ENCODE peak calls at places on chromosome 16, in eight cellular contexts. T is K562, A is stomach, L is AG10803, I is hepatocyte, E is fibroblast of the aortic adventitia, X is cardiac fibroblast, C is A673. M is an unnamed sample.

GRCh38 chr16:695355-696089 is 5.3 kb upstream of the WDR24 start:
- DNase-seq in T (peak), A (peak), L (no peak), I (no peak), E (no peak), X (no peak), C (peak), M (no peak)

GRCh38 chr16:52078716-52079655 is 468.0 kb downstream of the TOX3 start:
- DNase-seq in T (no peak), A (no peak), L (no peak), I (no peak), E (no peak), X (no peak), C (no peak), M (no peak)

GRCh38 chr16:13909872-13910303 is 10.1 kb upstream of the ERCC4 start:
- DNase-seq in T (no peak), A (peak), L (peak), I (peak), E (peak), X (peak), C (no peak), M (peak)

GRCh38 chr16:54986404-54986803 is 55.7 kb downstream of the IRX5 start:
- DNase-seq in T (no peak), A (no peak), L (no peak), I (no peak), E (no peak), X (no peak), C (no peak), M (no peak)

GRCh38 chr16:51409001-51409675 is 258.1 kb upstream of the SALL1 start:
- DNase-seq in T (no peak), A (no peak), L (peak), I (no peak), E (peak), X (peak), C (no peak), M (peak)

GRCh38 chr16:5326395-5326794 is 228.8 kb upstream of the EEF2KMT start:
- DNase-seq in T (no peak), A (no peak), L (no peak), I (no peak), E (no peak), X (no peak), C (no peak), M (no peak)

GRCh38 chr16:52256310-52257078 is 290.4 kb downstream of the TOX3 start:
- DNase-seq in T (no peak), A (no peak), L (no peak), I (peak), E (no peak), X (no peak), C (no peak), M (no peak)

GRCh38 chr16:12350945-12351344 is 374.4 kb downstream of the SNX29 start:
- DNase-seq in T (no peak), A (no peak), L (no peak), I (no peak), E (no peak), X (no peak), C (peak), M (no peak)

GRCh38 chr16:78257376-78257728 is 157.9 kb downstream of the WWOX start:
- DNase-seq in T (no peak), A (no peak), L (no peak), I (no peak), E (no peak), X (no peak), C (peak), M (no peak)

GRCh38 chr16:65781363-65781762 is 585.1 kb upstream of the CDH5 start:
- DNase-seq in T (no peak), A (no peak), L (no peak), I (peak), E (peak), X (peak), C (no peak), M (no peak)

GRCh38 chr16:67673712-67674580 is 7.3 kb downstream of the C16orf86 start:
- DNase-seq in T (no peak), A (peak), L (no peak), I (no peak), E (no peak), X (peak), C (peak), M (peak)

GRCh38 chr16:31700200-31700529 is 172.5 kb downstream of the AHSP start:
- DNase-seq in T (peak), A (no peak), L (no peak), I (no peak), E (no peak), X (no peak), C (no peak), M (no peak)

GRCh38 chr16:19882186-19882585 is 2.5 kb downstream of the GPRC5B start:
- DNase-seq in T (no peak), A (no peak), L (no peak), I (no peak), E (no peak), X (no peak), C (peak), M (no peak)

GRCh38 chr16:49078571-49078970 is 203.1 kb downstream of the CBLN1 start:
- DNase-seq in T (no peak), A (no peak), L (no peak), I (no peak), E (no peak), X (no peak), C (no peak), M (no peak)

GRCh38 chr16:28561557-28562187 is 8.0 kb downstream of the SGF29 start:
- DNase-seq in T (no peak), A (no peak), L (no peak), I (no peak), E (peak), X (no peak), C (no peak), M (no peak)

GRCh38 chr16:29858974-29859373 is 4.1 kb downstream of the CDIPT start:
- DNase-seq in T (no peak), A (no peak), L (no peak), I (no peak), E (no peak), X (no peak), C (no peak), M (no peak)

GRCh38 chr16:61921373-61921772 is 114.9 kb downstream of the CDH8 start:
- DNase-seq in T (no peak), A (no peak), L (no peak), I (no peak), E (no peak), X (no peak), C (no peak), M (no peak)

GRCh38 chr16:30760160-30760559 is 1.7 kb downstream of the CFAP119 start:
- DNase-seq in T (no peak), A (no peak), L (no peak), I (no peak), E (no peak), X (no peak), C (no peak), M (no peak)

GRCh38 chr16:31505483-31505882 is 2.7 kb downstream of the RUSF1 start:
- DNase-seq in T (no peak), A (no peak), L (no peak), I (no peak), E (no peak), X (no peak), C (no peak), M (no peak)

GRCh38 chr16:47504599-47504998 is 43.5 kb downstream of the PHKB start:
- DNase-seq in T (no peak), A (no peak), L (no peak), I (no peak), E (no peak), X (no peak), C (no peak), M (peak)

DNA sequence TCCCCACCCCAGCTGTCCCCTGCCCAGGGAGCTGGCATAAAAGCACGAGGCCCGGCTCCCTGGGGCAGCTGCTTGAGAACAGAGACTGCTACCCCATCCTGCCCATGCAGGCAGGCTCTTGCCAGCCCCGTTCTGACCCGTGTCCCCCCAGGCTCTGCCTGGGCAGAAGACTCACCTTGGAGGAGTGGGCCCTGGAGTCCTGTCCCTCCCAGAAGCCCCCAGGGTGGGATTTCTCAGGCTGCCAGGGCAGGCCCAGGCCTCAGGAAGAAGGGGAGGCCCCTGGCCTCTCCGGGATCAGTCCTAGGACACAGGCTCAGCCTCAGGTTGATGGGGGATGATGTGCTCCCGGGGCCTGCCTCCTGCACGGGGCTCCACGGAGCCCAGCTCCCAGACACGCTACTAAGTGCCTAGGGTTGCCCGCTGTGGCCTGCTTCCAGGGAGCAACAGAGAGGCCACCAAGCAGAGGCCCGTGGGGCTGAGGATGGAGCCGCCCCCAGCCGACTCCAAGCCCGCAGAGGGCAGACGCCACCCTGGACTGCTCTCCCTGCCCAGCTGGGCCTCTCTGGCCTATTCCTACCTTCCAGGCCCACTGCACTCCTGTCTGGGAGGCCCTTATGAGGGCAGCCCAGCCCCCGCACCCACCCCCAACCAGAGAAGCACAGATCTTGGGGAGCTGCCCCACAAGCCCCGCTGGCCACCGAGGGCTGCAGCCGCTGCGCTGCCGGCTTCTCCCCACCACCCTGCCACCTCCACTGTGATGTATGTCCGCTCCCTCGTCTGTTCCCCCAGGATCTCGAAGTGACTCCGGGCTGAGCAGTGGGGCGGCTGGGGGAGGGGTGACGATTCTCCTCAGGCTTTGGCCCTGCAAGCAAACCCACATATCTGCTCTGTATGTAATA is 1.7 kb downstream of the NME3 start:
- DNase-seq in T (no peak), A (no peak), L (no peak), I (no peak), E (no peak), X (no peak), C (no peak), M (no peak)
- H3K4me3 ChIP-seq in T (peak), A (peak), L (no peak), I (no peak), E (no peak), X (peak), C (peak), M (peak)

DNA sequence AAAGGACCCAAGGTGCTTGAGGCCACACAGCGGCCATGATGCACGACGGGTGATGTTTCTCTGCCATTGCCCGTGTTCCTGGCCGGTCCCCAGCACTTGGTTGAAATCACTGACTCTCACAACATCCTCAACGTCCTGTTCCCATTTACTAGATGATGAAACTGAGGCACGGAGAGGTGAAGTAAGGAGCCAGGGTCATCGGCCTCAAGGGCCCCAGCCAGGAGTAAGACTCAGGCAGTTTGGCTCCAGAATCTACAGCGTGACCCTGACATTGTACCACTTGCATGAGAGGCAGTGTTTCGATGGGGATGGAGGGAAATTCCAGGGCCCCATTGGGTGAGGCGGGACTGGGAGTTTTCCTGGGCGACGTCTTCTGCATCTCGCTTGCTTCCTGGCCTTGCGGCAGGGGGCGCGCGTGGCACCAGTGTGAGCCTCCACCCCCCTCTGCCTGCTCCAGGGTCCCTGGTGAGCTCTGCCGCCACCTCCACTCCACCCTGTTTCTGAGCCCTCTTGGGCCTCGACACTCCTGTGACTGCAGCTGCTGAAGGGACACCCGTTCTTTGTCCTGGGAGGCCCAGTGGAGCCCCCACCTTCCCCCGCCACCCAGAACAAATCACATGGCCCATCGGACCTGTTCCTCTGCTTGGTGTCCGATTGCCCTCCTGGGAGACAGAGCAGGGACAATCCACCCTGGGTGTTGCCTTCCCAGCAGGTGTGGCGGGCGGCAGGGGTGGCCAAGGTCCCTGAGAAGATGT is 133.0 kb upstream of the GSE1 start:
- DNase-seq in T (no peak), A (peak), L (no peak), I (peak), E (no peak), X (no peak), C (peak), M (no peak)
- TF ChIP-seq CTCF in T (no peak), A (no peak), L (peak), I (peak), E (no peak), X (peak), C (peak), M (no peak)

GRCh38 chr16:10600792-10601443 is 20.5 kb upstream of the EMP2 start:
- DNase-seq in T (no peak), A (no peak), L (peak), I (no peak), E (peak), X (no peak), C (no peak), M (no peak)
- H3K4me3 ChIP-seq in T (no peak), A (no peak), L (no peak), I (no peak), E (no peak), X (no peak), C (no peak), M (no peak)

DNA sequence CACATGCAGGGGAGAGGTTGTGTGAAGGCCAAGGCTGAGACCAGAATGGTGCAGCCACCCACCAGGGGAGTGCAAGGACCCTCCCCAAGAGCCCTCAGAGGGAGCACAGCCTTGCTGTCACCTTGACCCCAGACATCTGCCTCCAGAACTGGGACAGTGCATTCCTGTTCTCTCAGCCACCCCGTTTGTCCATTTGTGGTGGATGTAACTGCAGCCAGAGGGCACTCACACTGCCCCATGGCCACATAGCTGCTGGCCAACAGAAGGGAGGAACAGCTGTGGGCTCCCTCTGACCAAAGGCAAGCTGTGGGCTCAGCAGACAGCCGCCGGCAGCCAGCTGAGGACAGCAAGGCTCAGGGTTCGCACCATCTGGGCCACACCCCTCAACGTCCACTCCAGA is 49.8 kb upstream of the KLHDC4 start:
- DNase-seq in T (no peak), A (no peak), L (no peak), I (no peak), E (no peak), X (no peak), C (no peak), M (no peak)
- TF ChIP-seq CTCF in T (no peak), A (no peak), L (no peak), I (no peak), E (no peak), X (no peak), C (no peak), M (no peak)

GRCh38 chr16:81833751-81834150 is 54.7 kb downstream of the PLCG2 start:
- DNase-seq in T (no peak), A (no peak), L (no peak), I (no peak), E (no peak), X (no peak), C (no peak), M (no peak)

GRCh38 chr16:81836279-81837054 is 57.4 kb downstream of the PLCG2 start:
- DNase-seq in T (no peak), A (no peak), L (no peak), I (no peak), E (no peak), X (no peak), C (no peak), M (no peak)

GRCh38 chr16:81837312-81837748 is 58.2 kb downstream of the PLCG2 start:
- DNase-seq in T (no peak), A (no peak), L (no peak), I (no peak), E (no peak), X (no peak), C (no peak), M (no peak)

GRCh38 chr16:81832801-81833547 is 53.9 kb downstream of the PLCG2 start:
- DNase-seq in T (no peak), A (no peak), L (no peak), I (no peak), E (no peak), X (no peak), C (no peak), M (no peak)

GRCh38 chr16:81834868-81835267 is 55.8 kb downstream of the PLCG2 start:
- DNase-seq in T (no peak), A (no peak), L (no peak), I (no peak), E (no peak), X (no peak), C (no peak), M (no peak)
- H3K4me3 ChIP-seq in T (no peak), A (no peak), L (no peak), I (no peak), E (no peak), X (no peak), C (no peak), M (no peak)

GRCh38 chr16:80971814-80972213 is 34.9 kb downstream of the CMC2 start:
- DNase-seq in T (no peak), A (no peak), L (no peak), I (no peak), E (no peak), X (no peak), C (no peak), M (no peak)

GRCh38 chr16:80973991-80974390 is 32.7 kb downstream of the CMC2 start:
- DNase-seq in T (no peak), A (no peak), L (no peak), I (no peak), E (no peak), X (no peak), C (no peak), M (no peak)

GRCh38 chr16:80972611-80973010 is 34.1 kb downstream of the CMC2 start:
- DNase-seq in T (no peak), A (no peak), L (no peak), I (no peak), E (no peak), X (no peak), C (no peak), M (no peak)

GRCh38 chr16:80976946-80977345 is 29.7 kb downstream of the CMC2 start:
- DNase-seq in T (no peak), A (no peak), L (no peak), I (no peak), E (no peak), X (no peak), C (no peak), M (no peak)

GRCh38 chr16:80974649-80975376 is 31.9 kb downstream of the CMC2 start:
- DNase-seq in T (no peak), A (no peak), L (no peak), I (no peak), E (peak), X (no peak), C (peak), M (peak)
- TF ChIP-seq CTCF in T (peak), A (no peak), L (peak), I (peak), E (peak), X (peak), C (peak), M (peak)

GRCh38 chr16:56983211-56983751 is 6.1 kb upstream of the NLRC5 start:
- DNase-seq in T (no peak), A (peak), L (no peak), I (peak), E (no peak), X (no peak), C (no peak), M (no peak)
- H3K4me3 ChIP-seq in T (no peak), A (no peak), L (no peak), I (no peak), E (no peak), X (no peak), C (no peak), M (no peak)

GRCh38 chr16:60203525-60204124 is 1469.5 kb upstream of the GOT2 start:
- DNase-seq in T (no peak), A (no peak), L (peak), I (peak), E (no peak), X (peak), C (peak), M (peak)
- TF ChIP-seq CTCF in T (no peak), A (no peak), L (peak), I (peak), E (no peak), X (peak), C (peak), M (peak)

GRCh38 chr16:64534180-64534780 is 587.6 kb downstream of the CDH11 start:
- DNase-seq in T (no peak), A (no peak), L (no peak), I (no peak), E (peak), X (no peak), C (no peak), M (no peak)

DNA sequence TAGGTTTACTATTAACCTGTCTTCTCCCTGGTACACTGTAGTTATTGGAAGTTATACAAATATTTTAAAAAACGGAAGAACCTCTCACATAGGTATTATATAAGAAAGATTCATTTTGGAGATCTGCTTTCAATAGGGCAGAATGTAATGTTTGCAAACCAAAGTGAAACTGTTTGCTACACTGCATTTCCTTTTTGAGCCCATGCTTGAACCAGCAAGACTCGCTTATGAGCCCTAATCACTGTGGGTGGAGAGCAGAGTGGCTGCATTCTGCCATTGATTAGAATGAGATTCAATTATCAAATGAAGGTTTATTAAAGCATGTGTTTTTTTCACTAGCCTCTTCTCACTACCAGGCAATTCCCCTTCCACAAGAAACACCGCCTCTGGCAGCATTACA is 589.7 kb downstream of the CDH11 start:
- DNase-seq in T (no peak), A (no peak), L (no peak), I (no peak), E (no peak), X (no peak), C (no peak), M (no peak)
- H3K4me3 ChIP-seq in T (no peak), A (no peak), L (no peak), I (no peak), E (no peak), X (no peak), C (no peak), M (no peak)

DNA sequence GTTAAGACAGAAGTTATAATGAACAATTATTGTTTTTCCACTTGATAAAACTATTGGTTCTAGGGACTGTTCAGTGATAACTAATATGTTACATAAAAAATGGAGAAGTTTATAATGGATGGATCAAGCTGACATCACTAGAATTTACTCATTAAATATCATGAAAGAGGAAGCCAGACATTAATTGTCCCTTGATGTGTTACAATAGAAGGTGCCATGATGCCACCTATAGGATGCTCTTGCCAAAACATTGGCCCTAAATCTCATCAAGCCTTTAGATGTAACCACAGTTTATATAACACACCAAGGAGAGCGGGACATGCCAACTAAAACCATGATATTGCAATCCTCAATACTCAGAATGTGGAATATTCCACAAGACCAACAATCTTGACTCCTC is 147.9 kb upstream of the MON1B start:
- DNase-seq in T (no peak), A (no peak), L (peak), I (no peak), E (peak), X (peak), C (peak), M (peak)
- TF ChIP-seq CTCF in T (peak), A (no peak), L (peak), I (peak), E (peak), X (peak), C (peak), M (peak)